ENCODE peak calls at places on chromosome 19, in six cellular contexts. O is AG10803; Z is CD4-positive, alpha-beta T cell; N is pancreas; J is frontal cortex; B is A172. E is an unnamed sample.

GRCh38 chr19:16397791-16398529 is 73.3 kb downstream of the KLF2 start:
- DNase-seq in O (peak; percentile 52), Z (no peak), N (no peak), J (no peak), B (no peak), E (no peak)

GRCh38 chr19:7705387-7706187 is 3.7 kb upstream of the FCER2 start:
- DNase-seq in O (no peak), Z (peak; percentile 63), N (no peak), J (no peak), B (no peak), E (peak; percentile 71)

GRCh38 chr19:48925240-48925843 is 8.2 kb upstream of the DHDH start:
- DNase-seq in O (peak; percentile 73), Z (no peak), N (no peak), J (no peak), B (peak; percentile 81), E (no peak)

GRCh38 chr19:29454109-29454508 is 71.7 kb upstream of the VSTM2B start:
- DNase-seq in O (no peak), Z (no peak), N (no peak), J (no peak), B (no peak), E (no peak)

GRCh38 chr19:57664269-57665127 is 4.2 kb upstream of the ZSCAN4 start:
- DNase-seq in O (peak; percentile 50), Z (no peak), N (peak; percentile 31), J (peak; percentile 63), B (peak; percentile 45), E (peak; percentile 42)

GRCh38 chr19:36245210-36246005 is 30.5 kb downstream of the ZNF146 start:
- DNase-seq in O (no peak), Z (no peak), N (no peak), J (peak; percentile 47), B (no peak), E (no peak)

GRCh38 chr19:42658148-42658547 is 63.4 kb upstream of the CEACAM8 start:
- DNase-seq in O (peak; percentile 4), Z (no peak), N (no peak), J (no peak), B (no peak), E (no peak)

GRCh38 chr19:7506385-7507328 is 9.2 kb upstream of the ZNF358 start:
- DNase-seq in O (peak; percentile 81), Z (no peak), N (peak; percentile 89), J (peak; percentile 40), B (peak; percentile 98), E (peak; percentile 92)

GRCh38 chr19:4952945-4953344 is 16.0 kb upstream of the KDM4B start:
- DNase-seq in O (no peak), Z (no peak), N (no peak), J (no peak), B (no peak), E (no peak)

GRCh38 chr19:42683917-42684513 is 56.3 kb downstream of the PSG3 start:
- DNase-seq in O (peak; percentile 31), Z (no peak), N (no peak), J (no peak), B (peak; percentile 9), E (no peak)

GRCh38 chr19:42985588-42985987 is 40.7 kb downstream of the PSG11 start:
- DNase-seq in O (peak; percentile 27), Z (no peak), N (no peak), J (no peak), B (no peak), E (no peak)

GRCh38 chr19:33278403-33279269 is 23.7 kb downstream of the CEBPA start:
- DNase-seq in O (no peak), Z (no peak), N (no peak), J (no peak), B (no peak), E (peak; percentile 86)

GRCh38 chr19:28388988-28389387 is 824.0 kb downstream of the UQCRFS1 start:
- DNase-seq in O (no peak), Z (no peak), N (no peak), J (no peak), B (no peak), E (no peak)

GRCh38 chr19:1567116-1567847 is 843 bp downstream of the MEX3D start:
- DNase-seq in O (no peak), Z (no peak), N (no peak), J (no peak), B (no peak), E (no peak)

GRCh38 chr19:35704218-35704617 is at the start of gene ZBTB32:
- DNase-seq in O (peak; percentile 51), Z (no peak), N (no peak), J (no peak), B (no peak), E (no peak)

GRCh38 chr19:49142866-49143335 is 12.3 kb downstream of the HRC start:
- DNase-seq in O (peak; percentile 87), Z (peak; percentile 22), N (peak; percentile 88), J (peak; percentile 92), B (peak; percentile 84), E (peak; percentile 92)

GRCh38 chr19:14505488-14506239 is 9.7 kb upstream of the GIPC1 start:
- DNase-seq in O (peak; percentile 83), Z (peak; percentile 63), N (peak; percentile 58), J (no peak), B (peak; percentile 98), E (peak; percentile 95)

GRCh38 chr19:20271215-20271926 is 104.4 kb downstream of the ZNF486 start:
- DNase-seq in O (no peak), Z (no peak), N (no peak), J (no peak), B (no peak), E (no peak)

GRCh38 chr19:11692127-11692790 is 46.5 kb downstream of the ZNF823 start:
- DNase-seq in O (no peak), Z (no peak), N (no peak), J (no peak), B (no peak), E (no peak)

GRCh38 chr19:40690699-40691420 is 409 bp upstream of the NUMBL start:
- DNase-seq in O (peak; percentile 93), Z (peak; percentile 77), N (peak; percentile 92), J (peak; percentile 98), B (peak; percentile 85), E (peak; percentile 94)

GRCh38 chr19:18364826-18365528 is 21.0 kb upstream of the GDF15 start:
- DNase-seq in O (peak; percentile 99), Z (no peak), N (peak; percentile 90), J (peak; percentile 55), B (peak; percentile 100), E (no peak)

GRCh38 chr19:32373614-32374295 is 28.3 kb downstream of the ZNF507 start:
- DNase-seq in O (peak; percentile 96), Z (no peak), N (peak; percentile 74), J (no peak), B (peak; percentile 100), E (no peak)

GRCh38 chr19:43290568-43291359 is 21.4 kb upstream of the PSG9 start:
- DNase-seq in O (no peak), Z (no peak), N (no peak), J (no peak), B (no peak), E (no peak)

GRCh38 chr19:3851254-3852176 is 17.3 kb downstream of the ZFR2 start:
- DNase-seq in O (no peak), Z (no peak), N (no peak), J (no peak), B (peak; percentile 98), E (no peak)

GRCh38 chr19:35260694-35261304 is 8.0 kb upstream of the USF2 start:
- DNase-seq in O (no peak), Z (no peak), N (peak; percentile 16), J (no peak), B (no peak), E (peak; percentile 8)

GRCh38 chr19:6738726-6739389 is 622 bp upstream of the TRIP10 start:
- DNase-seq in O (no peak), Z (no peak), N (peak; percentile 67), J (no peak), B (no peak), E (no peak)

GRCh38 chr19:54329476-54330165 is 9.3 kb downstream of the LILRA4 start:
- DNase-seq in O (no peak), Z (no peak), N (peak; percentile 19), J (no peak), B (no peak), E (no peak)

GRCh38 chr19:1945899-1946298 is 4.9 kb downstream of the CSNK1G2 start:
- DNase-seq in O (peak; percentile 33), Z (no peak), N (peak; percentile 51), J (no peak), B (peak; percentile 38), E (peak; percentile 81)

GRCh38 chr19:17125052-17125727 is 49.6 kb downstream of the MYO9B start:
- DNase-seq in O (peak; percentile 71), Z (no peak), N (no peak), J (no peak), B (no peak), E (no peak)

GRCh38 chr19:40256511-40256910 is 28.6 kb downstream of the AKT2 start:
- DNase-seq in O (no peak), Z (no peak), N (no peak), J (no peak), B (no peak), E (peak; percentile 40)

GRCh38 chr19:13039211-13039789 is 44.0 kb downstream of the NFIX start:
- DNase-seq in O (no peak), Z (no peak), N (no peak), J (no peak), B (no peak), E (peak; percentile 30)

GRCh38 chr19:16066611-16067104 is 9.6 kb upstream of the TPM4 start:
- DNase-seq in O (peak; percentile 53), Z (peak; percentile 38), N (no peak), J (no peak), B (peak; percentile 96), E (no peak)

GRCh38 chr19:18857223-18857622 is 25.5 kb downstream of the UPF1 start:
- DNase-seq in O (no peak), Z (no peak), N (no peak), J (no peak), B (no peak), E (no peak)

GRCh38 chr19:5103061-5103701 is 134.3 kb downstream of the KDM4B start:
- DNase-seq in O (peak; percentile 57), Z (no peak), N (peak; percentile 93), J (peak; percentile 67), B (no peak), E (no peak)

GRCh38 chr19:7904074-7905020 is 670 bp downstream of the MAP2K7 start:
- DNase-seq in O (no peak), Z (peak; percentile 30), N (peak; percentile 73), J (peak; percentile 87), B (no peak), E (peak; percentile 67)

E was measured in left lung.